ENCODE peak calls at places on chromosome 12, in nine cellular contexts. K is neural crest cell, A is HCEC 1CT, O is GF-D8, P is heart left ventricle, I is psoas muscle, M is HT1080, V is kidney glomerular epithelial cell, T is EL. J is an unnamed sample.

GRCh38 chr12:60501124-60501729 is 905.4 kb downstream of the SLC16A7 start:
- DNase-seq in V (no peak), P (no peak), I (no peak), O (no peak), A (peak), M (peak), T (peak), K (no peak), J (peak)

GRCh38 chr12:113374823-113375428 is 16.5 kb downstream of the PLBD2 start:
- DNase-seq in A (no peak), O (no peak), I (no peak), M (no peak), P (peak), V (no peak), T (no peak), K (no peak), J (no peak)

GRCh38 chr12:2273288-2273687 is 220.5 kb downstream of the CACNA1C start:
- DNase-seq in I (peak), T (peak), A (peak), K (no peak), P (peak), O (no peak), M (no peak), V (no peak), J (no peak)

GRCh38 chr12:30514666-30515065 is 181.0 kb downstream of the IPO8 start:
- DNase-seq in T (no peak), I (no peak), A (no peak), M (no peak), O (no peak), V (no peak), P (no peak), K (no peak), J (no peak)

GRCh38 chr12:6072302-6072752 is 52.1 kb downstream of the VWF start:
- DNase-seq in A (peak), V (peak), I (no peak), O (no peak), P (peak), M (no peak), K (no peak), T (peak), J (peak)

GRCh38 chr12:94832780-94833760 is 170.4 kb downstream of the NDUFA12 start:
- DNase-seq in A (no peak), K (no peak), O (no peak), P (no peak), M (no peak), I (no peak), T (no peak), V (no peak), J (peak)

GRCh38 chr12:131130311-131130911 is 176.7 kb downstream of the ADGRD1 start:
- DNase-seq in O (no peak), P (no peak), K (no peak), T (no peak), A (no peak), M (no peak), V (no peak), I (no peak), J (no peak)

GRCh38 chr12:104610513-104611235 is 153.9 kb downstream of the CHST11 start:
- DNase-seq in I (no peak), K (no peak), V (no peak), O (no peak), T (no peak), M (no peak), P (no peak), A (no peak), J (no peak)

GRCh38 chr12:6463858-6464257 is 6.6 kb downstream of the VAMP1 start:
- DNase-seq in A (no peak), O (no peak), P (no peak), K (no peak), I (no peak), M (no peak), T (no peak), V (no peak), J (no peak)

GRCh38 chr12:88663001-88663400 is 82.7 kb upstream of the KITLG start:
- DNase-seq in M (peak), V (no peak), P (no peak), A (peak), K (no peak), I (no peak), O (no peak), T (no peak), J (no peak)

GRCh38 chr12:89372584-89373370 is 20.5 kb upstream of the DUSP6 start:
- DNase-seq in T (no peak), O (no peak), V (no peak), A (no peak), M (no peak), I (no peak), P (no peak), K (no peak), J (peak)

GRCh38 chr12:44961887-44962286 is 85.8 kb upstream of the NELL2 start:
- DNase-seq in T (no peak), A (no peak), K (no peak), O (no peak), M (no peak), P (no peak), V (no peak), I (no peak), J (no peak)

GRCh38 chr12:110248096-110248447 is 33.0 kb upstream of the ATP2A2 start:
- DNase-seq in O (no peak), P (no peak), T (no peak), V (no peak), K (no peak), M (no peak), A (no peak), I (no peak), J (peak)

GRCh38 chr12:132147423-132148367 is 3.4 kb downstream of the NOC4L start:
- DNase-seq in I (no peak), V (no peak), A (no peak), M (no peak), K (no peak), T (no peak), P (peak), O (no peak), J (no peak)

GRCh38 chr12:111451649-111452129 is 46.0 kb downstream of the SH2B3 start:
- DNase-seq in P (no peak), I (no peak), K (no peak), O (peak), V (peak), A (peak), M (peak), T (peak), J (peak)

GRCh38 chr12:25718081-25718731 is 165.1 kb upstream of the LMNTD1 start:
- DNase-seq in P (no peak), M (no peak), K (no peak), T (no peak), I (no peak), V (no peak), O (no peak), A (no peak), J (no peak)

GRCh38 chr12:27534060-27534764 is 10.2 kb downstream of the PPFIBP1 start:
- DNase-seq in T (no peak), M (peak), K (no peak), P (no peak), A (no peak), O (no peak), V (peak), I (no peak), J (no peak)

GRCh38 chr12:65125975-65126374 is 4.9 kb upstream of the WIF1 start:
- DNase-seq in T (no peak), V (no peak), M (no peak), P (no peak), I (no peak), O (no peak), A (no peak), K (no peak), J (no peak)

GRCh38 chr12:18470251-18470650 is 208.9 kb downstream of the PIK3C2G start:
- DNase-seq in M (no peak), P (no peak), T (no peak), I (no peak), O (no peak), V (no peak), A (no peak), K (no peak), J (no peak)

GRCh38 chr12:121279507-121279915 is 17.0 kb downstream of the CAMKK2 start:
- DNase-seq in I (peak), K (no peak), T (peak), A (no peak), M (no peak), P (peak), O (no peak), V (no peak), J (no peak)

GRCh38 chr12:25051171-25051570 is 102.3 kb upstream of the BCAT1 start:
- DNase-seq in K (no peak), V (no peak), T (no peak), P (no peak), O (no peak), M (no peak), A (no peak), I (no peak), J (no peak)

GRCh38 chr12:104596128-104596799 is 139.5 kb downstream of the CHST11 start:
- DNase-seq in O (peak), K (no peak), P (peak), I (peak), V (no peak), A (peak), T (peak), M (peak), J (peak)

GRCh38 chr12:26643532-26644315 is 189.3 kb downstream of the ITPR2 start:
- DNase-seq in T (no peak), M (no peak), V (no peak), O (no peak), I (no peak), K (no peak), A (no peak), P (no peak), J (no peak)

GRCh38 chr12:52847335-52848102 is 1.3 kb downstream of the KRT78 start:
- DNase-seq in T (peak), P (no peak), A (no peak), V (peak), I (no peak), M (peak), K (no peak), O (no peak), J (peak)